ENCODE peak calls at places on chromosome 13, in ten cellular contexts. One of them, this sample, is unnamed. For H3K9me3, the result is how much of the 10 kb centered on the place peaks cover.

GRCh38 chr13:110949116-110949515 is 34.2 kb upstream of the ANKRD10 start:
- DNase-seq in PC-3: no peak
- DNase-seq in sigmoid colon: no peak
- DNase-seq in thoracic aorta: no peak
- DNase-seq in AG04450: no peak
- DNase-seq in ascending aorta: no peak
- DNase-seq in fibroblast of lung: no peak
- DNase-seq in pancreas: no peak
- DNase-seq in tibial artery: no peak
- DNase-seq in tibial nerve: no peak
- DNase-seq in this sample: no peak

GRCh38 chr13:80904386-80904785 is 563.5 kb upstream of the SPRY2 start:
- DNase-seq in pancreas: no peak
- DNase-seq in PC-3: no peak
- DNase-seq in ascending aorta: no peak
- DNase-seq in tibial artery: no peak
- DNase-seq in AG04450: no peak
- DNase-seq in tibial nerve: no peak
- DNase-seq in thoracic aorta: no peak
- DNase-seq in fibroblast of lung: no peak
- DNase-seq in sigmoid colon: no peak
- DNase-seq in this sample: no peak

GRCh38 chr13:60612593-60612992 is 215.6 kb downstream of the TDRD3 start:
- DNase-seq in sigmoid colon: no peak
- DNase-seq in PC-3: no peak
- DNase-seq in AG04450: no peak
- DNase-seq in tibial nerve: no peak
- DNase-seq in pancreas: no peak
- DNase-seq in fibroblast of lung: no peak
- DNase-seq in thoracic aorta: no peak
- DNase-seq in ascending aorta: no peak
- DNase-seq in tibial artery: no peak
- DNase-seq in this sample: no peak

GRCh38 chr13:110388141-110388943 is 81.3 kb downstream of the COL4A2 start:
- DNase-seq in pancreas: no peak
- DNase-seq in tibial artery: no peak
- DNase-seq in ascending aorta: peak
- DNase-seq in PC-3: no peak
- DNase-seq in AG04450: no peak
- DNase-seq in sigmoid colon: peak
- DNase-seq in thoracic aorta: peak
- DNase-seq in tibial nerve: no peak
- DNase-seq in fibroblast of lung: peak
- DNase-seq in this sample: no peak

GRCh38 chr13:100423375-100423774 is 165.2 kb downstream of the GGACT start:
- DNase-seq in pancreas: no peak
- DNase-seq in thoracic aorta: no peak
- DNase-seq in fibroblast of lung: peak
- DNase-seq in tibial nerve: no peak
- DNase-seq in ascending aorta: no peak
- DNase-seq in sigmoid colon: no peak
- DNase-seq in PC-3: no peak
- DNase-seq in tibial artery: no peak
- DNase-seq in AG04450: no peak
- DNase-seq in this sample: no peak

GRCh38 chr13:25276748-25277147 is 10.5 kb downstream of the MTMR6 start:
- DNase-seq in sigmoid colon: no peak
- DNase-seq in thoracic aorta: no peak
- DNase-seq in tibial artery: no peak
- DNase-seq in tibial nerve: no peak
- DNase-seq in PC-3: peak
- DNase-seq in fibroblast of lung: peak
- DNase-seq in ascending aorta: no peak
- DNase-seq in pancreas: no peak
- DNase-seq in AG04450: no peak
- DNase-seq in this sample: no peak

GRCh38 chr13:106491928-106492327 is 43.5 kb downstream of the EFNB2 start:
- DNase-seq in AG04450: no peak
- DNase-seq in fibroblast of lung: no peak
- DNase-seq in thoracic aorta: no peak
- DNase-seq in tibial artery: no peak
- DNase-seq in tibial nerve: no peak
- DNase-seq in ascending aorta: no peak
- DNase-seq in PC-3: no peak
- DNase-seq in pancreas: no peak
- DNase-seq in sigmoid colon: no peak
- DNase-seq in this sample: no peak

GRCh38 chr13:21106089-21106488 is 44.7 kb upstream of the LATS2 start:
- DNase-seq in AG04450: peak
- DNase-seq in fibroblast of lung: peak
- DNase-seq in sigmoid colon: no peak
- DNase-seq in thoracic aorta: no peak
- DNase-seq in tibial nerve: no peak
- DNase-seq in pancreas: no peak
- DNase-seq in ascending aorta: no peak
- DNase-seq in PC-3: peak
- DNase-seq in tibial artery: no peak
- DNase-seq in this sample: no peak

GRCh38 chr13:52738719-52739467 is 727 bp downstream of the CNMD start:
- DNase-seq in fibroblast of lung: no peak
- DNase-seq in pancreas: no peak
- DNase-seq in ascending aorta: no peak
- DNase-seq in sigmoid colon: no peak
- DNase-seq in AG04450: no peak
- DNase-seq in tibial nerve: no peak
- DNase-seq in PC-3: no peak
- DNase-seq in thoracic aorta: no peak
- DNase-seq in tibial artery: no peak
- DNase-seq in this sample: no peak

GRCh38 chr13:50990050-50990449 is 80.5 kb downstream of the RNASEH2B start:
- DNase-seq in sigmoid colon: no peak
- DNase-seq in PC-3: no peak
- DNase-seq in thoracic aorta: no peak
- DNase-seq in tibial nerve: no peak
- DNase-seq in pancreas: no peak
- DNase-seq in fibroblast of lung: no peak
- DNase-seq in AG04450: no peak
- DNase-seq in ascending aorta: no peak
- DNase-seq in tibial artery: no peak
- DNase-seq in this sample: no peak

GRCh38 chr13:41017153-41017552 is 2.0 kb downstream of the ELF1 start:
- DNase-seq in PC-3: no peak
- DNase-seq in pancreas: no peak
- DNase-seq in ascending aorta: no peak
- DNase-seq in thoracic aorta: no peak
- DNase-seq in tibial nerve: no peak
- DNase-seq in AG04450: no peak
- DNase-seq in sigmoid colon: no peak
- DNase-seq in tibial artery: peak
- DNase-seq in fibroblast of lung: no peak
- DNase-seq in this sample: no peak

GRCh38 chr13:71018544-71018943 is 848.5 kb downstream of the DACH1 start:
- DNase-seq in fibroblast of lung: no peak
- DNase-seq in ascending aorta: no peak
- DNase-seq in AG04450: no peak
- DNase-seq in tibial nerve: no peak
- DNase-seq in thoracic aorta: no peak
- DNase-seq in sigmoid colon: no peak
- DNase-seq in PC-3: no peak
- DNase-seq in pancreas: no peak
- DNase-seq in tibial artery: no peak
- DNase-seq in this sample: no peak

GRCh38 chr13:62473190-62473943 is 1057.7 kb upstream of the PCDH20 start:
- DNase-seq in AG04450: no peak
- DNase-seq in tibial artery: no peak
- DNase-seq in sigmoid colon: no peak
- DNase-seq in tibial nerve: no peak
- DNase-seq in thoracic aorta: no peak
- DNase-seq in fibroblast of lung: no peak
- DNase-seq in pancreas: no peak
- DNase-seq in PC-3: no peak
- DNase-seq in ascending aorta: no peak
- DNase-seq in this sample: no peak

GRCh38 chr13:114222461-114222968 is 12.2 kb upstream of the CDC16 start:
- DNase-seq in pancreas: peak
- DNase-seq in sigmoid colon: no peak
- DNase-seq in thoracic aorta: no peak
- DNase-seq in ascending aorta: no peak
- DNase-seq in tibial nerve: no peak
- DNase-seq in AG04450: no peak
- DNase-seq in fibroblast of lung: peak
- DNase-seq in tibial artery: no peak
- DNase-seq in PC-3: no peak
- DNase-seq in this sample: no peak
- H3K27ac ChIP-seq in pancreas: no peak
- H3K27ac ChIP-seq in sigmoid colon: no peak
- H3K27ac ChIP-seq in thoracic aorta: no peak
- H3K27ac ChIP-seq in ascending aorta: peak
- H3K27ac ChIP-seq in tibial nerve: no peak
- H3K27ac ChIP-seq in AG04450: no peak
- H3K27ac ChIP-seq in fibroblast of lung: no peak
- H3K27ac ChIP-seq in tibial artery: no peak
- H3K27ac ChIP-seq in PC-3: no peak
- H3K27ac ChIP-seq in this sample: no peak

DNA sequence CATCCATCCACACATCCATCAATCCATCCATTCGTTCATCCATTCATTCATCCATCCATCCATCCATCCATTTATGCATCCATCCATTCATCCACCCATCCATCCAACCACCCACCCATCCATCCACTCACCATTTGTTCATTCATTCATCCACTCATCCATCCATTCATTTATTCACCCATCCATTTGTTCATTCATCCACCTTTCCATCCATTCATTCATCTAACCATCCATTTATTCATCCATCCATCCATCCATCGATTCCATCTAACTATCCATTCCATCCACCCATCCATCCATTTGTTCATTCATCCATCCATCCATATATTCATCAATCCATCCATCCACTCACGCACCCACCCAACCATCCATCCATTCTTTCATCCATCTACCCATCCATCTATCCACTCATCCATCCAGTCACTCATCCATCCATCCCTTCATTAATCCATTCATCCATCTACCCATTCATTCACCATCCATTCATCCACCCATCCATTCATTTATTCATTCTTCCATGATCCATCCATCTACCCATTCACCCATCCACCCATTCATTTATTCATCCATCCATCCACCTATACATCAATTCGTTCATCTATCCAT is 225.0 kb downstream of the TUBA3C start:
- DNase-seq in fibroblast of lung: no peak
- DNase-seq in pancreas: no peak
- DNase-seq in AG04450: no peak
- DNase-seq in ascending aorta: no peak
- DNase-seq in thoracic aorta: no peak
- DNase-seq in PC-3: no peak
- DNase-seq in sigmoid colon: no peak
- DNase-seq in tibial nerve: no peak
- DNase-seq in tibial artery: no peak
- DNase-seq in this sample: no peak
- H3K9me3 ChIP-seq in fibroblast of lung: under half
- H3K9me3 ChIP-seq in pancreas: under half
- H3K9me3 ChIP-seq in AG04450: half or more
- H3K9me3 ChIP-seq in ascending aorta: under half
- H3K9me3 ChIP-seq in thoracic aorta: under half
- H3K9me3 ChIP-seq in PC-3: under half
- H3K9me3 ChIP-seq in sigmoid colon: under half
- H3K9me3 ChIP-seq in tibial nerve: under half
- H3K9me3 ChIP-seq in tibial artery: under half
- H3K9me3 ChIP-seq in this sample: under half

GRCh38 chr13:30042272-30042671 is 191.9 kb upstream of the UBL3 start:
- DNase-seq in pancreas: no peak
- DNase-seq in AG04450: no peak
- DNase-seq in thoracic aorta: no peak
- DNase-seq in sigmoid colon: no peak
- DNase-seq in fibroblast of lung: no peak
- DNase-seq in ascending aorta: no peak
- DNase-seq in tibial artery: no peak
- DNase-seq in tibial nerve: no peak
- DNase-seq in PC-3: no peak
- DNase-seq in this sample: no peak

GRCh38 chr13:30037306-30037705 is 186.9 kb upstream of the UBL3 start:
- DNase-seq in AG04450: no peak
- DNase-seq in ascending aorta: no peak
- DNase-seq in sigmoid colon: no peak
- DNase-seq in tibial artery: no peak
- DNase-seq in PC-3: no peak
- DNase-seq in fibroblast of lung: no peak
- DNase-seq in tibial nerve: no peak
- DNase-seq in pancreas: no peak
- DNase-seq in thoracic aorta: no peak
- DNase-seq in this sample: no peak

GRCh38 chr13:30037766-30038165 is 187.3 kb upstream of the UBL3 start:
- DNase-seq in pancreas: no peak
- DNase-seq in tibial nerve: no peak
- DNase-seq in fibroblast of lung: peak
- DNase-seq in thoracic aorta: no peak
- DNase-seq in AG04450: no peak
- DNase-seq in sigmoid colon: no peak
- DNase-seq in tibial artery: no peak
- DNase-seq in PC-3: no peak
- DNase-seq in ascending aorta: no peak
- DNase-seq in this sample: no peak

GRCh38 chr13:30039506-30039905 is 189.1 kb upstream of the UBL3 start:
- DNase-seq in pancreas: no peak
- DNase-seq in ascending aorta: no peak
- DNase-seq in thoracic aorta: no peak
- DNase-seq in PC-3: no peak
- DNase-seq in sigmoid colon: no peak
- DNase-seq in tibial artery: no peak
- DNase-seq in AG04450: no peak
- DNase-seq in fibroblast of lung: no peak
- DNase-seq in tibial nerve: no peak
- DNase-seq in this sample: no peak

DNA sequence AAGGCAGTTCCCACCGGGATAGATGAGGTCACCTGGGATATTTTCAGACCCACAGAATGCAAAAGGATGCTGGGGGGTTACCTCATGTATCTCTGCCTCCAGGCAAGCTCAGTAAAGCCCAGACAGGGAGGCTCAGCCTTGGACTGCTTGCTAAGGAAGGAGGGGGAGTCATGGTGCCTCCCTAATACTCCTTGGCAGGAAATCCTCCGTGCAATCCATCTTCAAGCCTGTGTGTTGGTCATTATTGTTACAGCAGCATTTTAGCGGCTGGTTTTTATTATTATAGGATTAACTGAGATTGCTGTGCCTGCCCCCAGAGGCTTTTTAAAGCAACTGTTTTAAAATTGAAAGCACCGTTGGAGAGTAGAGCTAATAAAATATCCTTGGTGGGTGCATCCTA is 188.5 kb upstream of the UBL3 start:
- DNase-seq in AG04450: no peak
- DNase-seq in sigmoid colon: no peak
- DNase-seq in pancreas: no peak
- DNase-seq in tibial nerve: no peak
- DNase-seq in thoracic aorta: no peak
- DNase-seq in fibroblast of lung: no peak
- DNase-seq in tibial artery: no peak
- DNase-seq in ascending aorta: no peak
- DNase-seq in PC-3: no peak
- DNase-seq in this sample: no peak
- TF ChIP-seq CTCF in AG04450: peak
- TF ChIP-seq CTCF in sigmoid colon: no peak
- TF ChIP-seq CTCF in pancreas: no peak
- TF ChIP-seq CTCF in tibial nerve: no peak
- TF ChIP-seq CTCF in thoracic aorta: no peak
- TF ChIP-seq CTCF in fibroblast of lung: no peak
- TF ChIP-seq CTCF in tibial artery: no peak
- TF ChIP-seq CTCF in ascending aorta: no peak
- TF ChIP-seq CTCF in PC-3: no peak
- TF ChIP-seq CTCF in this sample: no peak

GRCh38 chr13:44903596-44903995 is 85.7 kb downstream of the NUFIP1 start:
- DNase-seq in pancreas: peak
- DNase-seq in AG04450: peak
- DNase-seq in tibial nerve: peak
- DNase-seq in PC-3: no peak
- DNase-seq in fibroblast of lung: peak
- DNase-seq in tibial artery: peak
- DNase-seq in thoracic aorta: peak
- DNase-seq in ascending aorta: peak
- DNase-seq in sigmoid colon: peak
- DNase-seq in this sample: no peak
- H3K27ac ChIP-seq in pancreas: no peak
- H3K27ac ChIP-seq in AG04450: peak
- H3K27ac ChIP-seq in tibial nerve: peak
- H3K27ac ChIP-seq in PC-3: no peak
- H3K27ac ChIP-seq in fibroblast of lung: peak
- H3K27ac ChIP-seq in tibial artery: peak
- H3K27ac ChIP-seq in thoracic aorta: peak
- H3K27ac ChIP-seq in ascending aorta: peak
- H3K27ac ChIP-seq in sigmoid colon: peak
- H3K27ac ChIP-seq in this sample: no peak